ENCODE peak calls at places on chromosomes 2 and 18, in four cellular contexts. R, W, Q and K are unnamed samples. For H3K4me1, the result is how much of the 10 kb centered on the place peaks cover.

GRCh38 chr2:35391736-35392442 is 963.7 kb upstream of the CRIM1 start:
- DNase-seq in W (no peak), Q (no peak), R (no peak), K (no peak)

GRCh38 chr2:240465765-240466578 is 30.5 kb downstream of the GPC1 start:
- DNase-seq in W (no peak), R (no peak), Q (no peak), K (peak)

GRCh38 chr2:10038716-10039115 is 4.6 kb upstream of the KLF11 start:
- DNase-seq in Q (no peak), R (peak), W (no peak), K (no peak)

GRCh38 chr2:106596844-106597243 is 109.7 kb downstream of the CD8B2 start:
- DNase-seq in R (peak), Q (no peak), W (no peak), K (no peak)

GRCh38 chr2:120963997-120964396 is 228.3 kb downstream of the GLI2 start:
- DNase-seq in Q (no peak), R (peak), W (no peak), K (no peak)

GRCh38 chr18:61869631-61870030 is 23.2 kb downstream of the RNF152 start:
- DNase-seq in R (peak), Q (no peak), W (peak), K (no peak)

GRCh38 chr2:160010361-160011145 is 51.9 kb downstream of the PLA2R1 start:
- DNase-seq in R (peak), Q (no peak), W (peak), K (no peak)

GRCh38 chr2:37740330-37740729 is 68.9 kb upstream of the CDC42EP3 start:
- DNase-seq in Q (no peak), R (peak), W (peak), K (no peak)

GRCh38 chr2:165618806-165619205 is 149.3 kb downstream of the CSRNP3 start:
- DNase-seq in Q (no peak), W (no peak), R (no peak), K (no peak)

GRCh38 chr2:164514491-164514890 is 106.8 kb downstream of the GRB14 start:
- DNase-seq in Q (no peak), R (no peak), W (no peak), K (no peak)

GRCh38 chr2:193103064-193103463 is 908.3 kb upstream of the TMEFF2 start:
- DNase-seq in R (no peak), Q (no peak), W (peak), K (no peak)

GRCh38 chr2:195815083-195815482 is 158.1 kb downstream of the SLC39A10 start:
- DNase-seq in Q (no peak), W (no peak), R (no peak), K (no peak)

GRCh38 chr2:128444816-128445532 is 126.3 kb upstream of the HS6ST1 start:
- DNase-seq in W (no peak), R (peak), Q (no peak), K (no peak)

GRCh38 chr2:144524190-144524957 is 4.5 kb upstream of the ZEB2 start:
- DNase-seq in Q (peak), R (no peak), W (peak), K (peak)

GRCh38 chr2:33131108-33131507 is 184.4 kb downstream of the LTBP1 start:
- DNase-seq in R (peak), Q (no peak), W (no peak), K (no peak)

GRCh38 chr2:217279571-217279970 is 419.7 kb upstream of the TNP1 start:
- DNase-seq in R (peak), W (peak), Q (no peak), K (no peak)

GRCh38 chr2:25274868-25275574 is 66.7 kb downstream of the DNMT3A start:
- DNase-seq in W (no peak), Q (no peak), R (peak), K (peak)

GRCh38 chr2:25275575-25275965 is 66.2 kb downstream of the DNMT3A start:
- DNase-seq in R (no peak), W (no peak), Q (no peak), K (no peak)

GRCh38 chr2:25279091-25279651 is 62.6 kb downstream of the DNMT3A start:
- DNase-seq in Q (no peak), R (no peak), W (no peak), K (no peak)

GRCh38 chr2:25273985-25274550 is 67.7 kb downstream of the DNMT3A start:
- DNase-seq in W (no peak), R (no peak), Q (no peak), K (peak)

DNA sequence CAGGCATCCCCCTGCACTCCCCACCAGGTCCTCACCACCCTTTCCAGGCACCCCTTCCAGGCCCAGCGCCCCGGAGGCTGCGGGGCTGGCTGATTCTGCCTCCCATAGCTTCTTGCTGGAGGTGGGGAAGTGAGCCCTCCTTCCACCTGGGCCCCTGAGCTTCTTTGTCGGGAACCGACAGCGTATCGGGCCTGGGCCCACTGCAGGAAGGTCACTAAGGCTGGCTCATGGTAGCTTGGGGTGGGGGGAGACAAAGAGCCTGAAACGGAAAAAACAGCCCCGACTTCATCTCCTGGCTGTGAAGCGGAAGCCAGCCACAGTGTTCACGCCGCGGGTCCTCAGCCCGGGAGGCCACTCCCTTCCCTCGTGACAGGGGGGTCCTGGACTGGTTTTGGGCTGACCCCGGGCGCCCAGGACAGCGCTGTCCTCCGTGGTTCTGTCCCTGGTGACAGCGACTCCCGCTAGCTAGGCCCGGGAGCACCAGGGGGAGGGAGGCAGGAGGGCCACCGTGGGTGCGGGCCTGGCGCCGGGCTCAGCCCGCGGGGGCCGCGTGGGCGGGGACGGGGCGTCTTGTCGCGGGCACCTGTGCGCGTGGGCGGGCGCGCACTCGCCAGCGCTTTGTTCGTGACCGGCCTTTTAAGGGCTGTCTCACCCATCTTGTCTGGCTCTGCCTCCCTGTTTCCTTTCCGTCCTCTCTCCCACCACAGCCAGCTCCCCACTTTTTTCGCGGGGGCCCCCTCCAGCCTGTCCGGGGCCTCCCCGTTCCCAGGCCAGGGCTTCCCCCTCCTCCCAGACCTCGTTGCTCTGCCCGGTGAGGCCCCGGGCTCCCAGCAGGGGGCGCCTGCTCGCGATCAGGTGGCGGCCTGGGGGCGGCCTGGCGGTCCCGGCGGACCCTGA is 64.9 kb downstream of the DNMT3A start:
- DNase-seq in Q (no peak), W (peak), R (no peak), K (peak)
- H3K4me3 ChIP-seq in Q (no peak), W (no peak), R (no peak), K (peak)

GRCh38 chr2:74007120-74007519 is 22.4 kb downstream of the TET3 start:
- DNase-seq in Q (no peak), W (peak), R (peak), K (no peak)

GRCh38 chr2:74009577-74009976 is 24.9 kb downstream of the TET3 start:
- DNase-seq in R (no peak), Q (no peak), W (no peak), K (no peak)

GRCh38 chr2:74011246-74011645 is 26.5 kb downstream of the TET3 start:
- DNase-seq in R (no peak), W (no peak), Q (no peak), K (no peak)

GRCh38 chr2:74010087-74010541 is 25.4 kb downstream of the TET3 start:
- DNase-seq in R (no peak), W (no peak), Q (no peak), K (no peak)

DNA sequence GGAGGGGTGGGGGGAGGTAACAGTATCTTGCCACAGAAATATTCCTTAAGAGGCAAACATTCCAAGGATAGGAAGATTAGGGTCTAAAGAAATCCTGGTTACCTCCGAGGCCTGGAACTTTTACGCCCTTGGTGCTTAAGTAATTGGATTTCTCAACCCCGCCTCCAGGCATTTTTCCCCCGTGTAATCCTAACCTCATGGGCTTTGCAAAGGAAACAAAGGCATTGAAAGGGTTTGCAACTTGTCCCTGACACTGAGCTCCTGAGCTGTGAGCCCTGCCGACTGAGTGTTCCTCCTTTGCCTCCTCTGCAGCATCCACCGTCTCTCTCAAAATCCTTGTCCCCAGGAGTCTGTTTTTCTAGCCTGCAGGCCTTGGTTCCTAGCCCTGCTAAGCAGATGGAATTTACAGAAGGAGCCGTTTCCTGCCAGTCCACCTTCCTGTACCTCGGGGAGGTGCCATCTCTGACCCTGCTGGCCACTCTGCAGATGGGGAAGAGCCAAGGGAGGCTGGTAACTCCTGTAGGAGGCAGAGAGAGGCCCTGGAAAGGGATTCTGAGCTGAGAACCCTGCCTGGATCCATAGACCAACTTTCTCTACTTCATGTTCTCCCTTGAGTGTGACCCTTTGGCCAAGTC is 24.2 kb downstream of the TET3 start:
- DNase-seq in W (peak), Q (peak), R (no peak), K (no peak)
- H3K4me1 ChIP-seq in W (under half), Q (under half), R (under half), K (under half)

GRCh38 chr2:212537311-212538155 is 1.1 kb downstream of the ERBB4 start:
- DNase-seq in Q (peak), W (peak), R (no peak), K (no peak)

GRCh38 chr2:212536385-212537310 is 2.0 kb downstream of the ERBB4 start:
- DNase-seq in W (peak), R (no peak), Q (peak), K (no peak)

GRCh38 chr2:212539145-212539880 is 711 bp upstream of the ERBB4 start:
- DNase-seq in W (peak), R (no peak), Q (peak), K (no peak)

GRCh38 chr2:212538156-212539144 is at the start of gene ERBB4:
- DNase-seq in Q (peak), R (no peak), W (peak), K (no peak)

DNA sequence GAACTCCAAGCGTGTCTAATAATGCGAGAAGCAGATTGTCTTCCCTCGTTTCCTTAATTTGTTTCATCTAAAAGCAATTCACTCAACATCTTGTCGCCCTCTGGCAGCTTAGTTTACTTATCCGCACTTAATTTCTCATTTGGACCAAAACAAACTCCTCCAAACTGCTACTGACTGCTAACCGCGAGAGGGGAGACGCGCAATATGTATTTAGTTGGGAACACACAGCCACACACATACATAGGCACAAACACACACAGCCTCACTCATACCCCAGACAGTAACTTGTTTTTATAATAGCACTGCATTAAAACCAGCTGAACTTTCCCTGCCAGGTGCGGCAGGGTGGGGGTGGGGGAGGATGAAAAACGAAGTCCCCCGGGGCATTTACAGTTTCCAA is 2.6 kb downstream of the ERBB4 start:
- DNase-seq in R (no peak), W (no peak), Q (no peak), K (no peak)
- H3K4me3 ChIP-seq in R (no peak), W (peak), Q (peak), K (no peak)

DNA sequence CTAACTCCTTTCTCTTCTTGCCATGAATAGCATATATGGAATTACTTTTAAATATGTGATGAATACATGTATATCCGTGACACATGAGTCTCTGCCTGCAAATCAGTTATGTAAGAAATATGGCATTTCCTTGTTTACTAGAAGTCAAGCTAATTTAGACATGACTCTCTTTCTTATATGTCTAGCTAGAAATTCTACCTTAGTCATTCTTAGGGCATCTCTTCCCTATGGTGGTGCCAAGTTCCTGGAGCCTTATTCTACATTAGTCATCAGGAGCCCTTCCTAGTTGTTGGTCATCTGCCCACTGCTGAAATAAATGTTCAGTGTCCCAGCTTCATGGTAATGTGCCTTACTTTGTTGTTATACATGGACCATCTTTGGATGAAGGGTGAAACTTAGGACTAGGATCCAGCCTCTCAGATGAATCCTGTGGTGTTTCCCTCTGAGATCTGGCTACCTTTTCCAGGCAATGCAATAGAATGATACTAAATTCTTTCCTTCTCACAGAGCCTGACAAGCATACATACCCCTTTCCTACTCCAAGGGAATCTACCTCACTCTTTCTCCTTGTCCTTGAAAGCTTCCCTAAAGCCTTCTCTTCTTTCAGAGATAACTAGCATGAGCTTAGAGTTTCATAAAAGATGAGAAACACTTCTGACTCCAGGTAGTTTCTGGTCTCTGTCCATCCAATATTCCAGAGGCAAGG is 415.3 kb upstream of the VWC2L start:
- DNase-seq in Q (no peak), W (peak), R (peak), K (no peak)
- H3K4me1 ChIP-seq in Q (under half), W (under half), R (under half), K (under half)

GRCh38 chr2:228876296-228876695 is 394.8 kb downstream of the PID1 start:
- DNase-seq in R (no peak), W (no peak), Q (no peak), K (no peak)

GRCh38 chr2:228875152-228875875 is 395.8 kb downstream of the PID1 start:
- DNase-seq in Q (no peak), W (peak), R (no peak), K (no peak)

DNA sequence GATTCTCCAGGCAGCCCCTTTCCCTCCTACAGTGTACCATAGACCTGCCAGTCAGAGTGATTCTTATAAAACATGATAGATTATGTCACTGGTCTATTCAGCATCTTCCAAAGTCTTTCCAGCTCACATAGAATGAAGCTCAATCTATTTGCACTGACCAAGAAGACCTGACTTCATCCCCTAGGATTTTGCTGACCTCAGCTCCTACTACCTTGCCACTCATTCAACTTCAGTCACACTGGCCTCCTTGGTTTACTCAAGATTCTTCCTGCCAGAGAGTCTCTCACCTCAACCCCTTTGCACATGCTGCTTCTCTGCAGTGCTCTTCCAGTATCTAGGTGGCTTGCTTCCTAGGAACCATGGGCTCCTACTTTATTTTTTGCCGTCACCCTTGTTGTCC is 392.9 kb downstream of the PID1 start:
- DNase-seq in W (no peak), R (no peak), Q (no peak), K (no peak)
- H3K4me3 ChIP-seq in W (no peak), R (no peak), Q (no peak), K (no peak)

GRCh38 chr18:48134609-48135008 is 204.2 kb upstream of the SMAD2 start:
- DNase-seq in W (no peak), Q (no peak), R (no peak), K (no peak)
- H3K4me1 ChIP-seq in W (under half), Q (under half), R (under half), K (under half)

GRCh38 chr18:35807942-35808341 is 164.5 kb upstream of the RMP24 start:
- DNase-seq in Q (no peak), W (no peak), R (no peak), K (no peak)

GRCh38 chr18:35808796-35809195 is 163.7 kb upstream of the RMP24 start:
- DNase-seq in W (no peak), R (no peak), Q (no peak), K (no peak)

DNA sequence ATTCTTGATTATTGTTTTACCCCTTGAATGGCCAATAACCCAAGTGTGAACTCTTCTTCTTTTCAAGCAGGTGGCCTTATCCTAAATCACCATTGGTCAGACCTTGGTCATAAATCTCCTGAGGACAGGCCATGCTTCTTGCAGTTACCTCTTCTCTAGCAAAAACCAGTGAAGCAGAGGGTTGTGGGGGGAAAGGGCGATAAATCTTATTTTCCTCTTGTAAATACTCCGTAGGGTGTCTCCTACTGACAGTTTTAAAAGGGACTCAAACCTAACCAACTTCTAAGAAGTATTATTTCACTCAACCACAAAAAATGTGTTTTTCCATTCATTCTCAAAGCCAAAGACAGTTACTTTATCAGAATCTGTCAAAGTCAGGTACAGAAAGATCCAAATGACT is 168.1 kb upstream of the RMP24 start:
- DNase-seq in Q (no peak), R (no peak), W (no peak), K (no peak)
- H3K4me3 ChIP-seq in Q (no peak), R (no peak), W (no peak), K (no peak)